ENCODE peak calls at places on chromosome 1, in ten cellular contexts. One of them, this sample, is unnamed.

GRCh38 chr1:65792671-65793358 is at the start of gene PDE4B:
- DNase-seq in stimulated activated CD8-positive, alpha-beta memory T cell treated with anti-CD3 and anti-CD28 coated beads, Interleukin-7, amount 100 ng/mL, for 24 hours: no peak
- DNase-seq in B cell: no peak
- DNase-seq in activated T-helper 1 cell treated with anti-CD3 and anti-CD28 coated beads, Interleukin-2, amount 50 U/mL, for 16 hours: no peak
- DNase-seq in CD4-positive, alpha-beta T cell: no peak
- DNase-seq in C1 segment of cervical spinal cord: no peak
- DNase-seq in NCI-H1092: no peak
- DNase-seq in nephron progenitor cell: peak
- DNase-seq in AG09319: no peak
- DNase-seq in cardiac muscle cell: peak
- DNase-seq in this sample: no peak

GRCh38 chr1:115052454-115053083 is 22.9 kb downstream of the TSHB start:
- DNase-seq in AG09319: no peak
- DNase-seq in nephron progenitor cell: peak
- DNase-seq in activated T-helper 1 cell treated with anti-CD3 and anti-CD28 coated beads, Interleukin-2, amount 50 U/mL, for 16 hours: peak
- DNase-seq in B cell: peak
- DNase-seq in NCI-H1092: peak
- DNase-seq in stimulated activated CD8-positive, alpha-beta memory T cell treated with anti-CD3 and anti-CD28 coated beads, Interleukin-7, amount 100 ng/mL, for 24 hours: peak
- DNase-seq in cardiac muscle cell: peak
- DNase-seq in CD4-positive, alpha-beta T cell: peak
- DNase-seq in C1 segment of cervical spinal cord: no peak
- DNase-seq in this sample: peak

GRCh38 chr1:57832616-57833015 is 408.8 kb upstream of the DAB1 start:
- DNase-seq in NCI-H1092: no peak
- DNase-seq in B cell: no peak
- DNase-seq in AG09319: no peak
- DNase-seq in stimulated activated CD8-positive, alpha-beta memory T cell treated with anti-CD3 and anti-CD28 coated beads, Interleukin-7, amount 100 ng/mL, for 24 hours: no peak
- DNase-seq in nephron progenitor cell: no peak
- DNase-seq in CD4-positive, alpha-beta T cell: no peak
- DNase-seq in C1 segment of cervical spinal cord: no peak
- DNase-seq in cardiac muscle cell: no peak
- DNase-seq in activated T-helper 1 cell treated with anti-CD3 and anti-CD28 coated beads, Interleukin-2, amount 50 U/mL, for 16 hours: no peak
- DNase-seq in this sample: no peak

GRCh38 chr1:113133038-113133437 is 60.0 kb downstream of the LRIG2 start:
- DNase-seq in C1 segment of cervical spinal cord: no peak
- DNase-seq in activated T-helper 1 cell treated with anti-CD3 and anti-CD28 coated beads, Interleukin-2, amount 50 U/mL, for 16 hours: no peak
- DNase-seq in cardiac muscle cell: no peak
- DNase-seq in AG09319: no peak
- DNase-seq in B cell: no peak
- DNase-seq in nephron progenitor cell: no peak
- DNase-seq in CD4-positive, alpha-beta T cell: no peak
- DNase-seq in NCI-H1092: no peak
- DNase-seq in stimulated activated CD8-positive, alpha-beta memory T cell treated with anti-CD3 and anti-CD28 coated beads, Interleukin-7, amount 100 ng/mL, for 24 hours: no peak
- DNase-seq in this sample: no peak

GRCh38 chr1:200082329-200082728 is 54.8 kb downstream of the NR5A2 start:
- DNase-seq in cardiac muscle cell: no peak
- DNase-seq in nephron progenitor cell: no peak
- DNase-seq in AG09319: no peak
- DNase-seq in NCI-H1092: no peak
- DNase-seq in B cell: no peak
- DNase-seq in stimulated activated CD8-positive, alpha-beta memory T cell treated with anti-CD3 and anti-CD28 coated beads, Interleukin-7, amount 100 ng/mL, for 24 hours: no peak
- DNase-seq in CD4-positive, alpha-beta T cell: no peak
- DNase-seq in activated T-helper 1 cell treated with anti-CD3 and anti-CD28 coated beads, Interleukin-2, amount 50 U/mL, for 16 hours: no peak
- DNase-seq in C1 segment of cervical spinal cord: no peak
- DNase-seq in this sample: no peak

GRCh38 chr1:229127301-229127700 is 143.6 kb upstream of the RAB4A start:
- DNase-seq in stimulated activated CD8-positive, alpha-beta memory T cell treated with anti-CD3 and anti-CD28 coated beads, Interleukin-7, amount 100 ng/mL, for 24 hours: no peak
- DNase-seq in activated T-helper 1 cell treated with anti-CD3 and anti-CD28 coated beads, Interleukin-2, amount 50 U/mL, for 16 hours: no peak
- DNase-seq in B cell: no peak
- DNase-seq in nephron progenitor cell: no peak
- DNase-seq in cardiac muscle cell: peak
- DNase-seq in AG09319: no peak
- DNase-seq in C1 segment of cervical spinal cord: no peak
- DNase-seq in CD4-positive, alpha-beta T cell: no peak
- DNase-seq in NCI-H1092: no peak
- DNase-seq in this sample: no peak

GRCh38 chr1:155320661-155321576 is at the start of gene RUSC1:
- DNase-seq in AG09319: no peak
- DNase-seq in NCI-H1092: no peak
- DNase-seq in stimulated activated CD8-positive, alpha-beta memory T cell treated with anti-CD3 and anti-CD28 coated beads, Interleukin-7, amount 100 ng/mL, for 24 hours: peak
- DNase-seq in CD4-positive, alpha-beta T cell: peak
- DNase-seq in cardiac muscle cell: peak
- DNase-seq in nephron progenitor cell: peak
- DNase-seq in B cell: peak
- DNase-seq in C1 segment of cervical spinal cord: peak
- DNase-seq in activated T-helper 1 cell treated with anti-CD3 and anti-CD28 coated beads, Interleukin-2, amount 50 U/mL, for 16 hours: peak
- DNase-seq in this sample: peak

GRCh38 chr1:77742011-77742555 is 17.6 kb downstream of the USP33 start:
- DNase-seq in cardiac muscle cell: no peak
- DNase-seq in NCI-H1092: no peak
- DNase-seq in nephron progenitor cell: no peak
- DNase-seq in stimulated activated CD8-positive, alpha-beta memory T cell treated with anti-CD3 and anti-CD28 coated beads, Interleukin-7, amount 100 ng/mL, for 24 hours: no peak
- DNase-seq in C1 segment of cervical spinal cord: no peak
- DNase-seq in AG09319: no peak
- DNase-seq in B cell: no peak
- DNase-seq in activated T-helper 1 cell treated with anti-CD3 and anti-CD28 coated beads, Interleukin-2, amount 50 U/mL, for 16 hours: no peak
- DNase-seq in CD4-positive, alpha-beta T cell: no peak
- DNase-seq in this sample: no peak

GRCh38 chr1:1510912-1511532 is 940 bp upstream of the ATAD3A start:
- DNase-seq in nephron progenitor cell: no peak
- DNase-seq in cardiac muscle cell: peak
- DNase-seq in NCI-H1092: no peak
- DNase-seq in AG09319: no peak
- DNase-seq in C1 segment of cervical spinal cord: no peak
- DNase-seq in CD4-positive, alpha-beta T cell: no peak
- DNase-seq in B cell: no peak
- DNase-seq in activated T-helper 1 cell treated with anti-CD3 and anti-CD28 coated beads, Interleukin-2, amount 50 U/mL, for 16 hours: no peak
- DNase-seq in stimulated activated CD8-positive, alpha-beta memory T cell treated with anti-CD3 and anti-CD28 coated beads, Interleukin-7, amount 100 ng/mL, for 24 hours: no peak
- DNase-seq in this sample: no peak

GRCh38 chr1:158246650-158247049 is 7.6 kb upstream of the CD1A start:
- DNase-seq in B cell: no peak
- DNase-seq in nephron progenitor cell: no peak
- DNase-seq in C1 segment of cervical spinal cord: no peak
- DNase-seq in stimulated activated CD8-positive, alpha-beta memory T cell treated with anti-CD3 and anti-CD28 coated beads, Interleukin-7, amount 100 ng/mL, for 24 hours: no peak
- DNase-seq in NCI-H1092: no peak
- DNase-seq in cardiac muscle cell: peak
- DNase-seq in CD4-positive, alpha-beta T cell: no peak
- DNase-seq in AG09319: no peak
- DNase-seq in activated T-helper 1 cell treated with anti-CD3 and anti-CD28 coated beads, Interleukin-2, amount 50 U/mL, for 16 hours: no peak
- DNase-seq in this sample: no peak

GRCh38 chr1:224014328-224014649 is 99.6 kb upstream of the FBXO28 start:
- DNase-seq in AG09319: no peak
- DNase-seq in cardiac muscle cell: no peak
- DNase-seq in C1 segment of cervical spinal cord: no peak
- DNase-seq in activated T-helper 1 cell treated with anti-CD3 and anti-CD28 coated beads, Interleukin-2, amount 50 U/mL, for 16 hours: no peak
- DNase-seq in nephron progenitor cell: no peak
- DNase-seq in B cell: no peak
- DNase-seq in CD4-positive, alpha-beta T cell: no peak
- DNase-seq in NCI-H1092: no peak
- DNase-seq in stimulated activated CD8-positive, alpha-beta memory T cell treated with anti-CD3 and anti-CD28 coated beads, Interleukin-7, amount 100 ng/mL, for 24 hours: no peak
- DNase-seq in this sample: no peak

GRCh38 chr1:4058122-4058521 is 158.1 kb upstream of the C1orf174 start:
- DNase-seq in activated T-helper 1 cell treated with anti-CD3 and anti-CD28 coated beads, Interleukin-2, amount 50 U/mL, for 16 hours: no peak
- DNase-seq in CD4-positive, alpha-beta T cell: no peak
- DNase-seq in B cell: peak
- DNase-seq in C1 segment of cervical spinal cord: no peak
- DNase-seq in cardiac muscle cell: no peak
- DNase-seq in NCI-H1092: no peak
- DNase-seq in nephron progenitor cell: no peak
- DNase-seq in stimulated activated CD8-positive, alpha-beta memory T cell treated with anti-CD3 and anti-CD28 coated beads, Interleukin-7, amount 100 ng/mL, for 24 hours: no peak
- DNase-seq in AG09319: no peak
- DNase-seq in this sample: no peak

GRCh38 chr1:156860113-156860638 is 489 bp upstream of the NTRK1 start:
- DNase-seq in CD4-positive, alpha-beta T cell: peak
- DNase-seq in stimulated activated CD8-positive, alpha-beta memory T cell treated with anti-CD3 and anti-CD28 coated beads, Interleukin-7, amount 100 ng/mL, for 24 hours: peak
- DNase-seq in activated T-helper 1 cell treated with anti-CD3 and anti-CD28 coated beads, Interleukin-2, amount 50 U/mL, for 16 hours: peak
- DNase-seq in C1 segment of cervical spinal cord: peak
- DNase-seq in B cell: peak
- DNase-seq in nephron progenitor cell: peak
- DNase-seq in cardiac muscle cell: peak
- DNase-seq in NCI-H1092: peak
- DNase-seq in AG09319: no peak
- DNase-seq in this sample: peak

GRCh38 chr1:109112056-109112651 is 1.8 kb upstream of the ELAPOR1 start:
- DNase-seq in nephron progenitor cell: no peak
- DNase-seq in CD4-positive, alpha-beta T cell: no peak
- DNase-seq in cardiac muscle cell: peak
- DNase-seq in B cell: peak
- DNase-seq in stimulated activated CD8-positive, alpha-beta memory T cell treated with anti-CD3 and anti-CD28 coated beads, Interleukin-7, amount 100 ng/mL, for 24 hours: no peak
- DNase-seq in NCI-H1092: no peak
- DNase-seq in activated T-helper 1 cell treated with anti-CD3 and anti-CD28 coated beads, Interleukin-2, amount 50 U/mL, for 16 hours: no peak
- DNase-seq in AG09319: no peak
- DNase-seq in C1 segment of cervical spinal cord: no peak
- DNase-seq in this sample: no peak

GRCh38 chr1:56709269-56709880 is 64.3 kb downstream of the PRKAA2 start:
- DNase-seq in AG09319: peak
- DNase-seq in NCI-H1092: peak
- DNase-seq in stimulated activated CD8-positive, alpha-beta memory T cell treated with anti-CD3 and anti-CD28 coated beads, Interleukin-7, amount 100 ng/mL, for 24 hours: no peak
- DNase-seq in CD4-positive, alpha-beta T cell: no peak
- DNase-seq in activated T-helper 1 cell treated with anti-CD3 and anti-CD28 coated beads, Interleukin-2, amount 50 U/mL, for 16 hours: no peak
- DNase-seq in C1 segment of cervical spinal cord: no peak
- DNase-seq in B cell: peak
- DNase-seq in nephron progenitor cell: peak
- DNase-seq in cardiac muscle cell: peak
- DNase-seq in this sample: no peak

GRCh38 chr1:58823481-58824010 is 39.7 kb upstream of the JUN start:
- DNase-seq in cardiac muscle cell: peak
- DNase-seq in AG09319: no peak
- DNase-seq in C1 segment of cervical spinal cord: no peak
- DNase-seq in NCI-H1092: no peak
- DNase-seq in B cell: no peak
- DNase-seq in CD4-positive, alpha-beta T cell: no peak
- DNase-seq in activated T-helper 1 cell treated with anti-CD3 and anti-CD28 coated beads, Interleukin-2, amount 50 U/mL, for 16 hours: no peak
- DNase-seq in nephron progenitor cell: no peak
- DNase-seq in stimulated activated CD8-positive, alpha-beta memory T cell treated with anti-CD3 and anti-CD28 coated beads, Interleukin-7, amount 100 ng/mL, for 24 hours: no peak
- DNase-seq in this sample: no peak

GRCh38 chr1:223836586-223836985 is 9.2 kb downstream of the TP53BP2 start:
- DNase-seq in activated T-helper 1 cell treated with anti-CD3 and anti-CD28 coated beads, Interleukin-2, amount 50 U/mL, for 16 hours: no peak
- DNase-seq in NCI-H1092: no peak
- DNase-seq in CD4-positive, alpha-beta T cell: no peak
- DNase-seq in C1 segment of cervical spinal cord: no peak
- DNase-seq in stimulated activated CD8-positive, alpha-beta memory T cell treated with anti-CD3 and anti-CD28 coated beads, Interleukin-7, amount 100 ng/mL, for 24 hours: no peak
- DNase-seq in cardiac muscle cell: no peak
- DNase-seq in B cell: no peak
- DNase-seq in AG09319: no peak
- DNase-seq in nephron progenitor cell: no peak
- DNase-seq in this sample: no peak

GRCh38 chr1:155466996-155467395 is 95.6 kb downstream of the ASH1L start:
- DNase-seq in activated T-helper 1 cell treated with anti-CD3 and anti-CD28 coated beads, Interleukin-2, amount 50 U/mL, for 16 hours: no peak
- DNase-seq in nephron progenitor cell: no peak
- DNase-seq in NCI-H1092: no peak
- DNase-seq in cardiac muscle cell: peak
- DNase-seq in stimulated activated CD8-positive, alpha-beta memory T cell treated with anti-CD3 and anti-CD28 coated beads, Interleukin-7, amount 100 ng/mL, for 24 hours: no peak
- DNase-seq in CD4-positive, alpha-beta T cell: no peak
- DNase-seq in B cell: no peak
- DNase-seq in C1 segment of cervical spinal cord: no peak
- DNase-seq in AG09319: no peak
- DNase-seq in this sample: no peak

GRCh38 chr1:178918955-178919354 is 48.1 kb upstream of the ANGPTL1 start:
- DNase-seq in cardiac muscle cell: no peak
- DNase-seq in AG09319: no peak
- DNase-seq in NCI-H1092: no peak
- DNase-seq in nephron progenitor cell: no peak
- DNase-seq in C1 segment of cervical spinal cord: no peak
- DNase-seq in stimulated activated CD8-positive, alpha-beta memory T cell treated with anti-CD3 and anti-CD28 coated beads, Interleukin-7, amount 100 ng/mL, for 24 hours: no peak
- DNase-seq in B cell: no peak
- DNase-seq in CD4-positive, alpha-beta T cell: no peak
- DNase-seq in activated T-helper 1 cell treated with anti-CD3 and anti-CD28 coated beads, Interleukin-2, amount 50 U/mL, for 16 hours: no peak
- DNase-seq in this sample: no peak

GRCh38 chr1:95249929-95250328 is 15.9 kb downstream of the RWDD3 start:
- DNase-seq in C1 segment of cervical spinal cord: no peak
- DNase-seq in cardiac muscle cell: no peak
- DNase-seq in AG09319: no peak
- DNase-seq in activated T-helper 1 cell treated with anti-CD3 and anti-CD28 coated beads, Interleukin-2, amount 50 U/mL, for 16 hours: no peak
- DNase-seq in CD4-positive, alpha-beta T cell: no peak
- DNase-seq in stimulated activated CD8-positive, alpha-beta memory T cell treated with anti-CD3 and anti-CD28 coated beads, Interleukin-7, amount 100 ng/mL, for 24 hours: no peak
- DNase-seq in NCI-H1092: no peak
- DNase-seq in nephron progenitor cell: no peak
- DNase-seq in B cell: no peak
- DNase-seq in this sample: no peak

GRCh38 chr1:205662135-205662725 is 18.1 kb downstream of the SLC45A3 start:
- DNase-seq in NCI-H1092: no peak
- DNase-seq in C1 segment of cervical spinal cord: no peak
- DNase-seq in nephron progenitor cell: no peak
- DNase-seq in B cell: no peak
- DNase-seq in AG09319: no peak
- DNase-seq in cardiac muscle cell: no peak
- DNase-seq in activated T-helper 1 cell treated with anti-CD3 and anti-CD28 coated beads, Interleukin-2, amount 50 U/mL, for 16 hours: no peak
- DNase-seq in stimulated activated CD8-positive, alpha-beta memory T cell treated with anti-CD3 and anti-CD28 coated beads, Interleukin-7, amount 100 ng/mL, for 24 hours: no peak
- DNase-seq in CD4-positive, alpha-beta T cell: no peak
- DNase-seq in this sample: no peak

GRCh38 chr1:29719253-29719652 is 482.9 kb downstream of the PTPRU start:
- DNase-seq in AG09319: no peak
- DNase-seq in C1 segment of cervical spinal cord: no peak
- DNase-seq in CD4-positive, alpha-beta T cell: no peak
- DNase-seq in nephron progenitor cell: no peak
- DNase-seq in cardiac muscle cell: peak
- DNase-seq in activated T-helper 1 cell treated with anti-CD3 and anti-CD28 coated beads, Interleukin-2, amount 50 U/mL, for 16 hours: no peak
- DNase-seq in stimulated activated CD8-positive, alpha-beta memory T cell treated with anti-CD3 and anti-CD28 coated beads, Interleukin-7, amount 100 ng/mL, for 24 hours: no peak
- DNase-seq in B cell: no peak
- DNase-seq in NCI-H1092: no peak
- DNase-seq in this sample: no peak

GRCh38 chr1:201365251-201365650 is 12.2 kb downstream of the TNNT2 start:
- DNase-seq in AG09319: no peak
- DNase-seq in C1 segment of cervical spinal cord: no peak
- DNase-seq in nephron progenitor cell: no peak
- DNase-seq in CD4-positive, alpha-beta T cell: no peak
- DNase-seq in NCI-H1092: no peak
- DNase-seq in activated T-helper 1 cell treated with anti-CD3 and anti-CD28 coated beads, Interleukin-2, amount 50 U/mL, for 16 hours: no peak
- DNase-seq in B cell: no peak
- DNase-seq in stimulated activated CD8-positive, alpha-beta memory T cell treated with anti-CD3 and anti-CD28 coated beads, Interleukin-7, amount 100 ng/mL, for 24 hours: no peak
- DNase-seq in cardiac muscle cell: no peak
- DNase-seq in this sample: no peak

GRCh38 chr1:12407050-12407961 is 177.5 kb downstream of the VPS13D start:
- DNase-seq in AG09319: peak
- DNase-seq in cardiac muscle cell: peak
- DNase-seq in B cell: no peak
- DNase-seq in NCI-H1092: no peak
- DNase-seq in C1 segment of cervical spinal cord: no peak
- DNase-seq in CD4-positive, alpha-beta T cell: no peak
- DNase-seq in activated T-helper 1 cell treated with anti-CD3 and anti-CD28 coated beads, Interleukin-2, amount 50 U/mL, for 16 hours: no peak
- DNase-seq in nephron progenitor cell: no peak
- DNase-seq in stimulated activated CD8-positive, alpha-beta memory T cell treated with anti-CD3 and anti-CD28 coated beads, Interleukin-7, amount 100 ng/mL, for 24 hours: no peak
- DNase-seq in this sample: no peak

GRCh38 chr1:171901245-171901644 is 59.9 kb downstream of the DNM3 start:
- DNase-seq in CD4-positive, alpha-beta T cell: no peak
- DNase-seq in B cell: no peak
- DNase-seq in stimulated activated CD8-positive, alpha-beta memory T cell treated with anti-CD3 and anti-CD28 coated beads, Interleukin-7, amount 100 ng/mL, for 24 hours: no peak
- DNase-seq in activated T-helper 1 cell treated with anti-CD3 and anti-CD28 coated beads, Interleukin-2, amount 50 U/mL, for 16 hours: no peak
- DNase-seq in nephron progenitor cell: no peak
- DNase-seq in NCI-H1092: no peak
- DNase-seq in AG09319: no peak
- DNase-seq in cardiac muscle cell: no peak
- DNase-seq in C1 segment of cervical spinal cord: no peak
- DNase-seq in this sample: no peak

This sample was measured in CD8-positive, alpha-beta T cell.